ENCODE peak calls at places on chromosomes 16 and 17, in ten cellular contexts. N, I, X, R, A, D, P, L, T and K are unnamed samples.
A peak's percentile ranks its signal among the peaks of the same experiment; 100 is the strongest.

GRCh38 chr17:39665642-39666221 is 583 bp downstream of the TCAP start:
- DNase-seq in D (peak; percentile 51), P (peak; percentile 77), L (no peak), N (peak; percentile 38), A (no peak), I (no peak), X (no peak), R (no peak), T (no peak), K (peak; percentile 91)

GRCh38 chr16:10608687-10609409 is 28.4 kb upstream of the EMP2 start:
- DNase-seq in R (no peak), X (no peak), I (no peak), A (no peak), D (no peak), N (no peak), T (no peak), L (no peak), P (no peak), K (no peak)

GRCh38 chr17:61400058-61400785 is 579 bp downstream of the TBX2 start:
- DNase-seq in L (no peak), N (peak; percentile 39), D (no peak), I (no peak), X (no peak), P (peak; percentile 85), T (no peak), R (no peak), A (no peak), K (peak; percentile 71)

GRCh38 chr16:85916141-85916890 is 17.4 kb downstream of the IRF8 start:
- DNase-seq in X (no peak), A (peak; percentile 57), D (no peak), T (no peak), R (peak; percentile 62), I (no peak), N (no peak), P (no peak), L (no peak), K (no peak)

GRCh38 chr17:57955183-57955952 is at the start of gene CUEDC1:
- DNase-seq in L (peak; percentile 56), I (no peak), T (no peak), P (peak; percentile 98), R (no peak), A (peak; percentile 77), N (peak; percentile 74), D (peak; percentile 58), X (no peak), K (peak; percentile 76)

GRCh38 chr16:50372611-50373344 is 4.0 kb upstream of the BRD7 start:
- DNase-seq in I (no peak), P (peak; percentile 58), X (no peak), R (peak; percentile 71), A (no peak), L (no peak), N (no peak), D (no peak), T (no peak), K (peak; percentile 35)

GRCh38 chr16:6249863-6250262 is 1082.8 kb upstream of the RBFOX1 start:
- DNase-seq in N (no peak), X (no peak), T (no peak), P (no peak), D (no peak), I (no peak), L (no peak), A (no peak), R (no peak), K (no peak)

GRCh38 chr16:55622930-55623561 is 32.7 kb upstream of the SLC6A2 start:
- DNase-seq in A (peak; percentile 70), P (peak; percentile 30), I (peak; percentile 15), R (peak; percentile 100), L (no peak), D (peak; percentile 11), N (peak; percentile 73), X (peak; percentile 41), T (no peak), K (peak; percentile 25)

GRCh38 chr16:81190667-81191066 is 47.8 kb upstream of the BCO1 start:
- DNase-seq in I (no peak), P (no peak), N (no peak), A (peak; percentile 14), X (no peak), T (no peak), R (peak; percentile 61), L (no peak), D (peak; percentile 26), K (peak; percentile 52)

GRCh38 chr17:12667299-12667958 is 1.7 kb downstream of the MYOCD start:
- DNase-seq in N (peak; percentile 42), L (peak; percentile 5), D (peak; percentile 50), R (peak; percentile 62), A (peak; percentile 34), T (no peak), P (peak; percentile 13), I (peak; percentile 40), X (peak; percentile 19), K (peak; percentile 70)

GRCh38 chr17:44354582-44355309 is 8.9 kb downstream of the FAM171A2 start:
- DNase-seq in R (no peak), P (no peak), X (no peak), I (no peak), L (no peak), T (no peak), D (peak; percentile 76), N (peak; percentile 90), A (no peak), K (no peak)

GRCh38 chr16:71352466-71352865 is 6.1 kb upstream of the CALB2 start:
- DNase-seq in A (no peak), N (no peak), P (no peak), R (no peak), X (no peak), T (no peak), D (no peak), L (no peak), I (no peak), K (no peak)

GRCh38 chr16:89364603-89365002 is 125.8 kb downstream of the ANKRD11 start:
- DNase-seq in L (peak; percentile 33), N (no peak), R (no peak), I (no peak), D (no peak), P (peak; percentile 75), T (no peak), A (peak; percentile 36), X (no peak), K (no peak)

GRCh38 chr16:24499193-24499814 is 40.1 kb upstream of the RBBP6 start:
- DNase-seq in L (peak; percentile 13), I (peak; percentile 37), X (peak; percentile 44), N (peak; percentile 75), D (peak; percentile 62), R (peak; percentile 21), T (no peak), A (peak; percentile 71), P (peak; percentile 47), K (peak; percentile 50)

DNA sequence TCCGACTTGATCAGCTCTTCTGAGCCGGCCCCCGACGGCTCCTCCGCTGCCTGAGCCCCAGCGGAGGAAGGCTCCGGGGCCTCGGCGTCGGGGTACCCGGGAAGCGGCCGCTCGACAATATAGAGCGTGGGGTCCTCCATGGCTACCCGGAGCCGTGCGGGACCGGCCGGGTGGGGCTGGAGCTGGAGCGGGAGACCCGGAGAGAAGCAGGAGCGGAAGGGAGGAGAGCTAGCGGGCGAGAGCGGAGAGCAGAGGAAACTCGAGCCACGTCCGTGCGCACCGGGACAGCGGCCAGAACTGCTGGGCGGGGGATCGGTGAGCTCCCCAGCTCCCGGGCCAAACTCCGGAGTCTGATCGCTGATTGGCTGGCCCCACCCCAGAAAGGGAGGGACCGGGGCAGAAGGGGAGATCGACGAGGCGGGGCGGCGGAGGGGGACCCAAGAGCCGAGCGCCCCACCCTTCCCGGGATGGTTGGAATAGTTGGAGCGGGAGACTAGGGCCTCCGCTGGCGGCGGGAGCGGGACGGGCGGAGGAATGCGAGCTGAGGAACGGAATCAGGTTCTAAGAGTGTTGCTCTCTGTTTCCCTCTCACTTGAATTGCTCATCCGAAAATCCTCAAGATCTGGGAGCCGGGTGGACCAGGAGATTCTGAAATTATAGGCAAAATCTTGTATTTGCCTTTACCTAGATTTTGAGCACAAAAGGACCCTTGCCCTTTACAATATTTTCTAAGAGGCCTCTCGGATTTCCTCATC is at the start of gene CAVIN1:
- DNase-seq in L (peak; percentile 95), I (peak; percentile 85), X (peak; percentile 89), R (peak; percentile 90), D (no peak), P (peak; percentile 83), N (peak; percentile 97), T (no peak), A (peak; percentile 93), K (peak; percentile 99)
- TF ChIP-seq MAX in L (no peak), I (peak; percentile 18), X (peak; percentile 2), R (no peak), D (no peak), P (peak; percentile 57), N (no peak), T (no peak), A (no peak), K (peak; percentile 50)

DNA sequence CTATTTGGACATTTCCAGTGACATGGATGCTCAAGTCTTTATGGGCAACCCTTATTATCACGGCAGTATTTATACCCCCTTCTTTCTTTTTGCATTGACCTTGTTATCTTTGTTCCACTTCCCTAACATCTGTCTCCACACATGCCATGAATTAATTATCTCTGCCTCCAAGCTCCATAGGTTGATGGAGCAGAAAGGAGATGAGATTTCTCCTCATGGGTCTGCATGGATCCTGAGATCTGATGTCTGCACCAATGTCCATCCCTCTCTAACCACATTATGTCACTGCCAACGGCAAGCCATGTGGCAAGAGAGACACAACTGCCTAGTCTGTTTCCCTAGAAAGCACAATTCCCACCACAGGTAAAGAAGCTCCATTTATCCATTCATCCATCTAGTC is 416.8 kb upstream of the ASIC2 start:
- DNase-seq in P (peak; percentile 73), A (no peak), I (no peak), X (no peak), L (no peak), T (no peak), D (no peak), R (no peak), N (no peak), K (no peak)
- TF ChIP-seq MAX in P (no peak), A (no peak), I (no peak), X (no peak), L (no peak), T (no peak), D (no peak), R (no peak), N (no peak), K (no peak)

GRCh38 chr16:82657239-82657638 is 30.5 kb downstream of the CDH13 start:
- DNase-seq in X (no peak), N (no peak), P (no peak), T (no peak), D (no peak), L (no peak), A (no peak), I (no peak), R (no peak), K (no peak)
- TF ChIP-seq MAX in X (no peak), N (no peak), P (peak; percentile 38), T (no peak), D (no peak), L (no peak), A (no peak), I (no peak), R (no peak), K (no peak)

DNA sequence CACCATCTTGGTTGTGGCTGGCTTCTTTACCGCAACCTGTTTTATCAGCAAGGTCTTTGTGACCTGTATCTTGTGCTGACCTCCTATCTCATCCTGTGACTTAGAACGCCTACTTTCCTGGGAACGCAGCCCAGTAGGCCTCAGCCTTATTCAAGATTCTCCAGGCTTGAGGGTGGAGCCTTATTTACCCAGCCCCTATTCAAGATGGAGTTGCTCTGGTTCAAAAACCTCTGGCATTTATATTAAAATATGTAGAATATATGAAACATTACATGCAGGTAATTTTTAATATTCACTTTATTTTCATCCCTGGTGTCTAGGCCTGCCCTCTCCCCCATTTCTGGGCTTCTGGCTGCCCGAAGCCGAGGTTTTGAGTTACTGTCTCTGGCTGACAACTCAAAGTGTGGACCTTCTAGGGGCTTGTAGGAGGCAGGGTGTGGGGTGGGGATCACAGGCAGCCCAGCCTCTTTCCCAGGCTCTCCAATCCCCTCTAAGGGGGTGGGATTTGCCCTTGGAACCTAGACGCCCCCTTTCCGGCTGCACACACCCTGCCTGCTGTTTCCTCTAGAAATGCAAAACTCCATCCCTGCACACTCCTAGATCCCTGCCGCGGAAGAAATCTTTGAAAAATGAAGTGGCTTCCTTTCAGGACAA is 152.0 kb downstream of the KCNJ12 start:
- DNase-seq in N (no peak), X (no peak), R (no peak), L (no peak), D (no peak), I (no peak), T (no peak), A (no peak), P (no peak), K (no peak)
- TF ChIP-seq MAX in N (no peak), X (no peak), R (no peak), L (no peak), D (no peak), I (no peak), T (no peak), A (no peak), P (no peak), K (no peak)